ENCODE peak calls at places on chromosomes 5 and 9, in four cellular contexts. W is neural crest cell; H is activated CD4-positive, alpha-beta T cell treated with anti-CD3 and anti-CD28 coated beads, Interleukin-2, amount 50 U/mL, for 4 hours; M is activated T-cell treated with anti-CD3 and anti-CD28 coated beads for 24 hours. U is an unnamed sample.

GRCh38 chr9:92525306-92525705 is 10.5 kb downstream of the ECM2 start:
- DNase-seq in H (no peak), M (no peak), W (no peak), U (no peak)

GRCh38 chr5:88831856-88832255 is 51.1 kb downstream of the MEF2C start:
- DNase-seq in M (no peak), W (no peak), H (no peak), U (no peak)

GRCh38 chr5:33330992-33331391 is 109.8 kb upstream of the TARS1 start:
- DNase-seq in H (no peak), M (no peak), W (no peak), U (no peak)

GRCh38 chr9:91714020-91714721 is 235.9 kb downstream of the ROR2 start:
- DNase-seq in M (no peak), W (peak), H (no peak), U (no peak)

GRCh38 chr5:157476699-157477408 is 16.8 kb downstream of the NIPAL4 start:
- DNase-seq in H (no peak), M (no peak), W (peak), U (no peak)

GRCh38 chr9:70835323-70835722 is 286.1 kb downstream of the TRPM3 start:
- DNase-seq in M (no peak), W (no peak), H (no peak), U (no peak)

GRCh38 chr9:133543772-133544467 is 9.4 kb downstream of the ADAMTSL2 start:
- DNase-seq in W (no peak), M (no peak), H (no peak), U (no peak)

GRCh38 chr9:107735821-107736220 is 246.3 kb upstream of the KLF4 start:
- DNase-seq in W (no peak), H (no peak), M (no peak), U (no peak)